ENCODE peak calls at places on chromosomes 6 and 20, in six cellular contexts. C is T-helper 1 cell; J is GM23248; B is stimulated activated naive CD4-positive, alpha-beta T cell; V is T-cell; T is dorsolateral prefrontal cortex. A is an unnamed sample.

GRCh38 chr20:50679753-50680105 is 11.6 kb downstream of the RIPOR3 start:
- DNase-seq in C (no peak), J (no peak), B (no peak), V (no peak), T (no peak), A (no peak)

GRCh38 chr20:42027746-42028268 is 409.6 kb upstream of the CHD6 start:
- DNase-seq in C (no peak), J (no peak), B (no peak), V (no peak), T (no peak), A (no peak)

GRCh38 chr20:31517373-31517772 is 3.1 kb downstream of the HM13 start:
- DNase-seq in C (no peak), J (peak), B (no peak), V (no peak), T (no peak), A (no peak)

GRCh38 chr20:45347297-45347935 is 808 bp downstream of the SDC4 start:
- DNase-seq in C (no peak), J (peak), B (no peak), V (no peak), T (no peak), A (no peak)

GRCh38 chr20:48012401-48012974 is 227.2 kb upstream of the SULF2 start:
- DNase-seq in C (no peak), J (peak), B (no peak), V (no peak), T (no peak), A (no peak)

GRCh38 chr6:131581523-131581922 is 8.5 kb downstream of the ARG1 start:
- DNase-seq in C (no peak), J (no peak), B (no peak), V (no peak), T (no peak), A (no peak)

GRCh38 chr6:154614641-154615040 is 104.2 kb upstream of the CNKSR3 start:
- DNase-seq in C (no peak), J (no peak), B (no peak), V (no peak), T (no peak), A (no peak)

GRCh38 chr6:159038914-159039884 is 5.6 kb downstream of the TAGAP start:
- DNase-seq in C (no peak), J (peak), B (no peak), V (no peak), T (no peak), A (peak)

GRCh38 chr20:25274481-25274880 is 26.6 kb downstream of the PYGB start:
- DNase-seq in C (no peak), J (no peak), B (no peak), V (no peak), T (peak), A (no peak)

GRCh38 chr20:43603124-43603523 is 12.4 kb downstream of the IFT52 start:
- DNase-seq in C (no peak), J (no peak), B (no peak), V (no peak), T (no peak), A (no peak)

GRCh38 chr6:13454286-13455221 is 32.8 kb downstream of the GFOD1 start:
- DNase-seq in C (peak), J (peak), B (peak), V (peak), T (peak), A (peak)

GRCh38 chr6:127200114-127200513 is 66.5 kb upstream of the RNF146 start:
- DNase-seq in C (no peak), J (no peak), B (no peak), V (no peak), T (no peak), A (no peak)

GRCh38 chr6:113315879-113316278 is 541.3 kb upstream of the MARCKS start:
- DNase-seq in C (no peak), J (peak), B (no peak), V (no peak), T (no peak), A (no peak)

GRCh38 chr20:23029324-23029723 is 5.8 kb upstream of the SSTR4 start:
- DNase-seq in C (no peak), J (no peak), B (no peak), V (no peak), T (no peak), A (peak)

GRCh38 chr6:912871-913663 is 220.1 kb upstream of the EXOC2 start:
- DNase-seq in C (no peak), J (peak), B (no peak), V (no peak), T (no peak), A (no peak)

GRCh38 chr6:148969679-148970078 is 222.8 kb downstream of the UST start:
- DNase-seq in C (no peak), J (peak), B (no peak), V (no peak), T (no peak), A (no peak)

GRCh38 chr20:47857994-47858557 is 72.8 kb upstream of the SULF2 start:
- DNase-seq in C (no peak), J (peak), B (no peak), V (no peak), T (no peak), A (no peak)